ENCODE peak calls at places on chromosomes 1 and 21, in four cellular contexts. N, Z, F and W are unnamed samples.

GRCh38 chr1:55571767-55572166 is 356.6 kb upstream of the USP24 start:
- DNase-seq in N (no peak), Z (no peak), F (no peak), W (no peak)

GRCh38 chr1:205016584-205016983 is 26.4 kb upstream of the CNTN2 start:
- DNase-seq in N (no peak), Z (no peak), F (no peak), W (no peak)

GRCh38 chr1:244046907-244047738 is 4.0 kb upstream of the ZBTB18 start:
- DNase-seq in N (no peak), Z (no peak), F (no peak), W (peak)

GRCh38 chr1:6028042-6028895 is 17.4 kb upstream of the KCNAB2 start:
- DNase-seq in N (no peak), Z (no peak), F (no peak), W (peak)

GRCh38 chr21:45334134-45334533 is 46.4 kb upstream of the POFUT2 start:
- DNase-seq in N (no peak), Z (peak), F (no peak), W (no peak)

GRCh38 chr1:244807138-244807537 is 28.3 kb upstream of the COX20 start:
- DNase-seq in N (no peak), Z (no peak), F (no peak), W (no peak)

GRCh38 chr21:28633803-28634572 is 358.7 kb downstream of the LTN1 start:
- DNase-seq in N (no peak), Z (peak), F (no peak), W (no peak)

GRCh38 chr21:36854391-36854790 is 112.1 kb downstream of the HLCS start:
- DNase-seq in N (peak), Z (no peak), F (peak), W (peak)

GRCh38 chr1:220690140-220691038 is at the start of gene C1orf115:
- DNase-seq in N (peak), Z (peak), F (peak), W (no peak)

GRCh38 chr1:5664906-5665875 is 327.0 kb downstream of the NPHP4 start:
- DNase-seq in N (no peak), Z (no peak), F (no peak), W (no peak)

GRCh38 chr1:88825721-88826120 is 65.6 kb downstream of the GTF2B start:
- DNase-seq in N (no peak), Z (no peak), F (no peak), W (no peak)

GRCh38 chr1:245091818-245092637 is 62.8 kb upstream of the KIF26B start:
- DNase-seq in N (no peak), Z (no peak), F (peak), W (no peak)

GRCh38 chr1:205570173-205570501 is 61.7 kb downstream of the ELK4 start:
- DNase-seq in N (no peak), Z (no peak), F (no peak), W (no peak)

GRCh38 chr1:41536296-41536695 is 51.8 kb upstream of the EDN2 start:
- DNase-seq in N (no peak), Z (no peak), F (no peak), W (no peak)

GRCh38 chr1:245969274-245969673 is 537.8 kb downstream of the SMYD3 start:
- DNase-seq in N (no peak), Z (no peak), F (no peak), W (no peak)

GRCh38 chr1:221783437-221783836 is 41.5 kb upstream of the DUSP10 start:
- DNase-seq in N (no peak), Z (no peak), F (no peak), W (no peak)

GRCh38 chr1:75672528-75673393 is 51.7 kb upstream of the ACADM start:
- DNase-seq in N (no peak), Z (no peak), F (no peak), W (no peak)

GRCh38 chr1:27600500-27601175 is 3.3 kb downstream of the AHDC1 start:
- DNase-seq in N (no peak), Z (no peak), F (no peak), W (no peak)

GRCh38 chr1:110787328-110788071 is 85.4 kb upstream of the CD53 start:
- DNase-seq in N (no peak), Z (no peak), F (no peak), W (peak)

GRCh38 chr1:180219776-180220175 is 10.3 kb upstream of the LHX4 start:
- DNase-seq in N (no peak), Z (no peak), F (no peak), W (no peak)